ENCODE peak calls at places on chromosomes 3 and 15, in seven cellular contexts. A, Y, D, S, O, M and P are unnamed samples.
A peak's percentile ranks its signal among the peaks of the same experiment; 100 is the strongest.

GRCh38 chr15:95591886-95592285 is 738.6 kb upstream of the NR2F2 start:
- DNase-seq in O (no peak), M (no peak), A (no peak), S (no peak), D (no peak), Y (no peak), P (no peak)

GRCh38 chr15:69034352-69034751 is 19.9 kb downstream of the NOX5 start:
- DNase-seq in M (no peak), Y (no peak), A (peak; percentile 89), S (no peak), O (no peak), D (peak; percentile 80), P (no peak)

GRCh38 chr15:74776851-74777768 is 4.8 kb upstream of the CSK start:
- DNase-seq in A (no peak), S (peak; percentile 96), Y (peak; percentile 75), O (no peak), M (no peak), D (peak; percentile 41), P (no peak)

GRCh38 chr3:27114684-27115083 is 254.5 kb downstream of the NEK10 start:
- DNase-seq in Y (no peak), S (peak; percentile 7), D (no peak), O (no peak), A (peak; percentile 50), M (no peak), P (no peak)

GRCh38 chr3:54358327-54358726 is 236.0 kb downstream of the CACNA2D3 start:
- DNase-seq in M (no peak), Y (no peak), A (no peak), S (peak; percentile 26), O (no peak), D (no peak), P (no peak)

GRCh38 chr15:67148196-67148701 is 82.8 kb downstream of the SMAD3 start:
- DNase-seq in A (peak; percentile 74), O (no peak), Y (no peak), S (no peak), D (peak; percentile 76), M (peak; percentile 73), P (no peak)

GRCh38 chr15:78811124-78811824 is at the start of gene ADAMTS7:
- DNase-seq in S (peak; percentile 86), D (peak; percentile 80), Y (peak; percentile 90), M (no peak), O (peak; percentile 95), A (peak; percentile 71), P (peak; percentile 80)

GRCh38 chr15:50189630-50190029 is 7.6 kb downstream of the SLC27A2 start:
- DNase-seq in A (no peak), O (no peak), M (no peak), Y (no peak), S (no peak), D (no peak), P (no peak)

GRCh38 chr3:55059027-55059629 is 131.3 kb upstream of the LRTM1 start:
- DNase-seq in O (no peak), Y (no peak), M (no peak), S (no peak), A (peak; percentile 55), D (peak; percentile 14), P (no peak)

GRCh38 chr3:72341380-72341770 is 506.9 kb downstream of the SHQ1 start:
- DNase-seq in S (no peak), O (no peak), D (no peak), Y (no peak), A (no peak), M (no peak), P (no peak)

GRCh38 chr3:11085078-11085840 is 69.0 kb upstream of the HRH1 start:
- DNase-seq in D (no peak), O (no peak), S (no peak), A (peak; percentile 51), Y (no peak), M (no peak), P (no peak)

GRCh38 chr15:48414015-48414414 is 82.8 kb downstream of the DUT start:
- DNase-seq in A (peak; percentile 68), S (no peak), D (peak; percentile 52), Y (no peak), O (no peak), M (no peak), P (no peak)

GRCh38 chr15:61199681-61200080 is 29.4 kb downstream of the RORA start:
- DNase-seq in S (peak; percentile 34), A (no peak), O (no peak), M (no peak), D (no peak), Y (no peak), P (no peak)

GRCh38 chr15:40358492-40359353 is 704 bp downstream of the DISP2 start:
- DNase-seq in Y (peak; percentile 64), A (no peak), O (no peak), M (no peak), D (no peak), S (peak; percentile 51), P (no peak)

GRCh38 chr3:194140520-194141414 is 4.8 kb downstream of the HES1 start:
- DNase-seq in D (peak; percentile 90), Y (peak; percentile 86), A (no peak), M (peak; percentile 70), O (peak; percentile 79), S (peak; percentile 91), P (peak; percentile 44)

GRCh38 chr3:151015762-151016161 is 43.2 kb upstream of the CLRN1 start:
- DNase-seq in A (no peak), Y (no peak), M (no peak), S (no peak), O (no peak), D (no peak), P (no peak)

DNA sequence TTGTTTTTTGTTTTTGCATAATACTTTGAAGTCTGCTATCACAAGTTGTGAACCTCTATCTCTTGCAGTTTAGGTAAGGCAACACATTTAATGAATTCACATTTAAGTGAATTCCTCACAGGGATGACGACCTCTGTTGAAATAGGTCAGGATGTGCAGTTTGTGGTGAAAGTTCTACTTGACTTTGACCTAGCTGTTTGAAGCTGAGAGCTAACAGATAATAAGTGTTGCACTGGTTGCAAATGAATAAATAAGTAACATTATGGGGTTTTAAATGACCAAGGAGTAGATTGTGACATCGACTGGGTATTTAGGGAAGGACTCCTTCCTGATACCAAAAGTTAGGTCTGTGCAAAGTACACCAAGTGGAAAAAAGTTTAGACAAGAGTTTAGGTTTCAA is 23.9 kb downstream of the NIT2 start:
- DNase-seq in S (no peak), D (peak; percentile 24), A (no peak), M (no peak), Y (no peak), O (no peak), P (no peak)
- H4K8ac ChIP-seq in S (no peak overlapping the region), D (no peak overlapping the region), A (no peak overlapping the region), M (no peak overlapping the region), Y (no peak overlapping the region), O (no peak overlapping the region), P (no peak overlapping the region)

GRCh38 chr15:55402707-55403106 is 5.5 kb downstream of the CCPG1 start:
- DNase-seq in O (no peak), A (no peak), Y (no peak), D (peak; percentile 23), S (no peak), M (no peak), P (no peak)
- H3K4ac ChIP-seq in O (no peak overlapping the region), A (no peak overlapping the region), Y (no peak overlapping the region), D (no peak overlapping the region), S (no peak overlapping the region), M (no peak overlapping the region), P (no peak overlapping the region)

GRCh38 chr3:58679451-58679850 is 12.9 kb upstream of the FAM3D start:
- DNase-seq in M (no peak), A (peak; percentile 21), O (no peak), Y (no peak), S (no peak), D (no peak), P (no peak)
- H2AK5ac ChIP-seq in M (no peak overlapping the region), A (no peak overlapping the region), O (no peak overlapping the region), Y (no peak overlapping the region), S (no peak overlapping the region), D (no peak overlapping the region), P (no peak overlapping the region)

GRCh38 chr3:103791786-103792515 is 1357.1 kb downstream of the ZPLD1 start:
- DNase-seq in S (no peak), Y (no peak), A (no peak), M (no peak), D (no peak), O (no peak), P (no peak)

GRCh38 chr3:103796068-103796467 is 1361.3 kb downstream of the ZPLD1 start:
- DNase-seq in M (no peak), A (no peak), D (no peak), S (no peak), O (no peak), Y (no peak), P (no peak)

DNA sequence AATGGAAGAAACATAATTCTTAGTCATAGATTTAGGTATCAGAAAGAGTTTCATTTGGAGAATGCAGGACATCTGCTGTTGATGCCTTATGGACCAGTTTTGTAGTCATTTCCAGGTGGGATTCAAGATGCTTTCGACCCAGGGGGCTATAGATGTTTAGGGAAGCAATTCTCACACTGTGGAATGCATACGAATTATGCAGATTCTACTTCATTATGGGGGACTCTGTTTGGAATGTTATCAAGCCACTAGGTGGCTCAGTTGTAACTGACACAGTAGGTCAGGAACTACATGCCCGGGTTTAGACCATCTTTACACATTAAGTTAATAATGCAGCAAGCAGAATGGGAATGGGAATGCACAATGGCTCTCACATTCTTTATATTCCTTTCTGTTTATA is 1359.8 kb downstream of the ZPLD1 start:
- DNase-seq in Y (no peak), S (peak; percentile 62), D (no peak), A (no peak), O (no peak), M (no peak), P (no peak)
- H4K8ac ChIP-seq in Y (no peak overlapping the region), S (no peak overlapping the region), D (no peak overlapping the region), A (no peak overlapping the region), O (no peak overlapping the region), M (no peak overlapping the region), P (no peak overlapping the region)